ENCODE peak calls at places on chromosomes 1 and 21, in six cellular contexts. One of them, this sample, is unnamed.

GRCh38 chr1:233364695-233365539 is 37.4 kb downstream of the MAP3K21 start:
- DNase-seq in NCI-H2227 treated with DMSO at 0.1 percent for 48 hours: peak
- DNase-seq in coronary artery: no peak
- DNase-seq in HT1080: peak
- DNase-seq in effector memory CD8-positive, alpha-beta T cell: no peak
- DNase-seq in activated CD8-positive, alpha-beta memory T cell treated with anti-CD3 and anti-CD28 coated beads for 24 hours: no peak
- DNase-seq in this sample: no peak

GRCh38 chr1:109846148-109846547 is 64.5 kb upstream of the CSF1 start:
- DNase-seq in HT1080: no peak
- DNase-seq in coronary artery: no peak
- DNase-seq in NCI-H2227 treated with DMSO at 0.1 percent for 48 hours: no peak
- DNase-seq in effector memory CD8-positive, alpha-beta T cell: no peak
- DNase-seq in activated CD8-positive, alpha-beta memory T cell treated with anti-CD3 and anti-CD28 coated beads for 24 hours: no peak
- DNase-seq in this sample: no peak

GRCh38 chr1:196546272-196547245 is 61.7 kb downstream of the KCNT2 start:
- DNase-seq in HT1080: no peak
- DNase-seq in activated CD8-positive, alpha-beta memory T cell treated with anti-CD3 and anti-CD28 coated beads for 24 hours: no peak
- DNase-seq in coronary artery: no peak
- DNase-seq in NCI-H2227 treated with DMSO at 0.1 percent for 48 hours: no peak
- DNase-seq in effector memory CD8-positive, alpha-beta T cell: no peak
- DNase-seq in this sample: no peak

GRCh38 chr21:42466700-42467612 is 29.1 kb downstream of the RSPH1 start:
- DNase-seq in effector memory CD8-positive, alpha-beta T cell: no peak
- DNase-seq in HT1080: peak
- DNase-seq in NCI-H2227 treated with DMSO at 0.1 percent for 48 hours: no peak
- DNase-seq in coronary artery: no peak
- DNase-seq in activated CD8-positive, alpha-beta memory T cell treated with anti-CD3 and anti-CD28 coated beads for 24 hours: peak
- DNase-seq in this sample: no peak

GRCh38 chr1:44832068-44832700 is 10.9 kb downstream of the PTCH2 start:
- DNase-seq in activated CD8-positive, alpha-beta memory T cell treated with anti-CD3 and anti-CD28 coated beads for 24 hours: no peak
- DNase-seq in coronary artery: no peak
- DNase-seq in HT1080: no peak
- DNase-seq in NCI-H2227 treated with DMSO at 0.1 percent for 48 hours: no peak
- DNase-seq in effector memory CD8-positive, alpha-beta T cell: no peak
- DNase-seq in this sample: no peak

GRCh38 chr1:206713070-206713469 is 28.4 kb downstream of the MAPKAPK2 start:
- DNase-seq in HT1080: no peak
- DNase-seq in NCI-H2227 treated with DMSO at 0.1 percent for 48 hours: no peak
- DNase-seq in activated CD8-positive, alpha-beta memory T cell treated with anti-CD3 and anti-CD28 coated beads for 24 hours: no peak
- DNase-seq in effector memory CD8-positive, alpha-beta T cell: no peak
- DNase-seq in coronary artery: no peak
- DNase-seq in this sample: no peak

GRCh38 chr1:93448983-93449805 is 1.3 kb downstream of the FNBP1L start:
- DNase-seq in effector memory CD8-positive, alpha-beta T cell: no peak
- DNase-seq in HT1080: peak
- DNase-seq in NCI-H2227 treated with DMSO at 0.1 percent for 48 hours: peak
- DNase-seq in coronary artery: no peak
- DNase-seq in activated CD8-positive, alpha-beta memory T cell treated with anti-CD3 and anti-CD28 coated beads for 24 hours: no peak
- DNase-seq in this sample: no peak

GRCh38 chr1:200512191-200512590 is 102.4 kb upstream of the ZNF281 start:
- DNase-seq in NCI-H2227 treated with DMSO at 0.1 percent for 48 hours: no peak
- DNase-seq in coronary artery: no peak
- DNase-seq in activated CD8-positive, alpha-beta memory T cell treated with anti-CD3 and anti-CD28 coated beads for 24 hours: no peak
- DNase-seq in HT1080: peak
- DNase-seq in effector memory CD8-positive, alpha-beta T cell: no peak
- DNase-seq in this sample: no peak

GRCh38 chr1:35179864-35180263 is 13.1 kb downstream of the SFPQ start:
- DNase-seq in effector memory CD8-positive, alpha-beta T cell: no peak
- DNase-seq in NCI-H2227 treated with DMSO at 0.1 percent for 48 hours: no peak
- DNase-seq in HT1080: no peak
- DNase-seq in activated CD8-positive, alpha-beta memory T cell treated with anti-CD3 and anti-CD28 coated beads for 24 hours: no peak
- DNase-seq in coronary artery: no peak
- DNase-seq in this sample: no peak

GRCh38 chr1:161440312-161440894 is 64.9 kb upstream of the FCGR2A start:
- DNase-seq in effector memory CD8-positive, alpha-beta T cell: peak
- DNase-seq in NCI-H2227 treated with DMSO at 0.1 percent for 48 hours: no peak
- DNase-seq in activated CD8-positive, alpha-beta memory T cell treated with anti-CD3 and anti-CD28 coated beads for 24 hours: peak
- DNase-seq in HT1080: peak
- DNase-seq in coronary artery: no peak
- DNase-seq in this sample: no peak

GRCh38 chr21:30446969-30447368 is 6.9 kb downstream of the KRTAP15-1 start:
- DNase-seq in HT1080: peak
- DNase-seq in coronary artery: no peak
- DNase-seq in effector memory CD8-positive, alpha-beta T cell: no peak
- DNase-seq in activated CD8-positive, alpha-beta memory T cell treated with anti-CD3 and anti-CD28 coated beads for 24 hours: no peak
- DNase-seq in NCI-H2227 treated with DMSO at 0.1 percent for 48 hours: no peak
- DNase-seq in this sample: no peak

GRCh38 chr1:167698313-167698712 is 23.5 kb upstream of the MPZL1 start:
- DNase-seq in activated CD8-positive, alpha-beta memory T cell treated with anti-CD3 and anti-CD28 coated beads for 24 hours: no peak
- DNase-seq in HT1080: no peak
- DNase-seq in effector memory CD8-positive, alpha-beta T cell: no peak
- DNase-seq in coronary artery: no peak
- DNase-seq in NCI-H2227 treated with DMSO at 0.1 percent for 48 hours: no peak
- DNase-seq in this sample: no peak

GRCh38 chr1:15637833-15638232 is 20.6 kb downstream of the DDI2 start:
- DNase-seq in coronary artery: no peak
- DNase-seq in NCI-H2227 treated with DMSO at 0.1 percent for 48 hours: no peak
- DNase-seq in effector memory CD8-positive, alpha-beta T cell: no peak
- DNase-seq in activated CD8-positive, alpha-beta memory T cell treated with anti-CD3 and anti-CD28 coated beads for 24 hours: no peak
- DNase-seq in HT1080: no peak
- DNase-seq in this sample: no peak

GRCh38 chr1:53089478-53090226 is 27.6 kb downstream of the PODN start:
- DNase-seq in activated CD8-positive, alpha-beta memory T cell treated with anti-CD3 and anti-CD28 coated beads for 24 hours: no peak
- DNase-seq in effector memory CD8-positive, alpha-beta T cell: no peak
- DNase-seq in HT1080: no peak
- DNase-seq in coronary artery: no peak
- DNase-seq in NCI-H2227 treated with DMSO at 0.1 percent for 48 hours: no peak
- DNase-seq in this sample: no peak

GRCh38 chr1:223504741-223505140 is 111.5 kb downstream of the CCDC185 start:
- DNase-seq in NCI-H2227 treated with DMSO at 0.1 percent for 48 hours: no peak
- DNase-seq in effector memory CD8-positive, alpha-beta T cell: no peak
- DNase-seq in activated CD8-positive, alpha-beta memory T cell treated with anti-CD3 and anti-CD28 coated beads for 24 hours: no peak
- DNase-seq in coronary artery: no peak
- DNase-seq in HT1080: peak
- DNase-seq in this sample: no peak

GRCh38 chr21:26572026-26572425 is 1.1 kb downstream of the CYYR1 start:
- DNase-seq in activated CD8-positive, alpha-beta memory T cell treated with anti-CD3 and anti-CD28 coated beads for 24 hours: no peak
- DNase-seq in HT1080: no peak
- DNase-seq in coronary artery: no peak
- DNase-seq in effector memory CD8-positive, alpha-beta T cell: no peak
- DNase-seq in NCI-H2227 treated with DMSO at 0.1 percent for 48 hours: no peak
- DNase-seq in this sample: no peak

GRCh38 chr1:77406661-77407060 is 124.8 kb downstream of the AK5 start:
- DNase-seq in activated CD8-positive, alpha-beta memory T cell treated with anti-CD3 and anti-CD28 coated beads for 24 hours: no peak
- DNase-seq in coronary artery: no peak
- DNase-seq in HT1080: no peak
- DNase-seq in effector memory CD8-positive, alpha-beta T cell: no peak
- DNase-seq in NCI-H2227 treated with DMSO at 0.1 percent for 48 hours: peak
- DNase-seq in this sample: no peak

This sample was measured in esophagus muscularis mucosa.